ENCODE peak calls at places on chromosomes 3 and 15, in ten cellular contexts. Z is HCT116, R is hepatocyte, J is PC-9, W is GM23338, H is SK-N-SH, M is MM.1S, P is OCI-LY7, Q is PC-3, C is Karpas-422. T is an unnamed sample.

GRCh38 chr3:110149763-110150162 is 812.4 kb upstream of the DPPA4 start:
- DNase-seq in H (no peak), C (no peak), W (no peak), Q (no peak), J (no peak), M (no peak), P (no peak), Z (no peak), R (no peak), T (peak; percentile 8)

GRCh38 chr15:64982472-64982871 is 7.2 kb downstream of the SPG21 start:
- DNase-seq in Z (no peak), H (peak; percentile 40), W (no peak), J (no peak), R (no peak), C (no peak), P (no peak), M (no peak), Q (no peak), T (peak; percentile 48)

GRCh38 chr3:117409256-117409655 is 699.7 kb downstream of the TUSC7 start:
- DNase-seq in H (no peak), M (no peak), C (no peak), W (no peak), Z (no peak), J (no peak), Q (no peak), R (no peak), P (no peak), T (no peak)

GRCh38 chr3:124217542-124217941 is 225.6 kb upstream of the ROPN1 start:
- DNase-seq in J (peak; percentile 39), H (no peak), W (peak; percentile 85), Z (peak; percentile 3), Q (peak; percentile 84), M (peak; percentile 74), R (peak; percentile 89), C (peak; percentile 80), P (peak; percentile 43), T (peak; percentile 80)

GRCh38 chr3:120438971-120439370 is 11.8 kb downstream of the FSTL1 start:
- DNase-seq in Z (no peak), Q (peak; percentile 89), H (no peak), C (no peak), R (peak; percentile 79), W (no peak), P (no peak), J (no peak), M (no peak), T (peak; percentile 85)

GRCh38 chr15:39939487-39940452 is 5.9 kb downstream of the EIF2AK4 start:
- DNase-seq in H (no peak), P (peak; percentile 16), Q (no peak), J (no peak), Z (no peak), M (peak; percentile 28), W (no peak), R (no peak), C (no peak), T (peak; percentile 32)

GRCh38 chr3:35946121-35946856 is 307.0 kb downstream of the ARPP21 start:
- DNase-seq in W (peak; percentile 66), Z (no peak), Q (peak; percentile 68), R (peak; percentile 30), J (no peak), C (peak; percentile 65), M (peak; percentile 13), H (no peak), P (peak; percentile 30), T (peak; percentile 51)

GRCh38 chr15:33789141-33789540 is 179.2 kb upstream of the CHRM5 start:
- DNase-seq in R (peak; percentile 18), J (no peak), C (no peak), Z (no peak), P (no peak), M (no peak), W (no peak), Q (no peak), H (no peak), T (peak; percentile 69)

GRCh38 chr15:56835598-56836275 is 82.7 kb upstream of the TCF12 start:
- DNase-seq in H (peak; percentile 30), Z (no peak), C (peak; percentile 59), W (no peak), M (no peak), P (no peak), R (no peak), J (no peak), Q (no peak), T (peak; percentile 33)

GRCh38 chr3:126389792-126390142 is 4.9 kb upstream of the CFAP100 start:
- DNase-seq in Z (no peak), J (no peak), R (no peak), M (no peak), Q (no peak), W (no peak), H (no peak), C (no peak), P (no peak), T (no peak)
- H3K27ac ChIP-seq in Z (peak overlapping the region; percentile 2), J (no peak overlapping the region), R (no peak overlapping the region), M (no peak overlapping the region), Q (no peak overlapping the region), W (no peak overlapping the region), H (no peak overlapping the region), C (no peak overlapping the region), P (no peak overlapping the region), T (no peak overlapping the region)

DNA sequence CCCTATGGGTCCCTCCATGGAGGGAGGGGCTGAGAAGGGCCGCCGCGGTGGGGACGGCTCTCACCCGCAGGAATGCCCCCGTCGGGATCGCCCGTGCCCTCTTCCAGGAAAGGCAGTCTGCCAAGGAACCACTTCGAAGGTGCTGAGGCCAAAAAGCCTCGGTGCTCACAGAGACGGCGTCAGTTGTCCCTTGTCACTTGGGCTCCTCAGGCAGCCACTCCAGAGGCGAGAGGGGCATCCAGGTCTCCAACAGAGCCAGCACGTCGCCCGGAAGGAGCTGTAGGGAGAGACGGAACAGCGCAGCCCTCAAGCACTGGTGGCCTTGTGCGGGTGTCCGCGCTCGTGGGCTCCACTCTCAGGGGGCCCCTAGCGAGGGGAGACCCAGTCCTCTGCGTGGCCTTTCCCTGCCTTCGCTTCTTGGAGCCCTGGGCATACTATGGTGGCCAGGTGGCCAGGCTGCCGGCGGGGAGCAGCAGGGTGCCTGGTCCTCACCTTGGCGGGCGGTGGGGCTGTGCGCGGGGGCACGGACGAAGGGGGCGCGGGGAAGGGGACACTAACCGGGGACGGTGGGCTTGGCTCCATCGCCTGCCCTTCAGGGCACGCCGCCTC is 994 bp downstream of the MESP1 start:
- DNase-seq in Z (no peak), P (no peak), C (no peak), Q (peak; percentile 27), R (no peak), J (no peak), M (peak; percentile 41), H (no peak), W (no peak), T (no peak)
- H3K9me2 ChIP-seq in Z (no peaks in the 10 kb centered on the region), P (no peaks in the 10 kb centered on the region), C (no peaks in the 10 kb centered on the region), Q (no peaks in the 10 kb centered on the region), R (no peaks in the 10 kb centered on the region), J (no peaks in the 10 kb centered on the region), M (no peaks in the 10 kb centered on the region), H (no peaks in the 10 kb centered on the region), W (no peaks in the 10 kb centered on the region), T (no peaks in the 10 kb centered on the region)

DNA sequence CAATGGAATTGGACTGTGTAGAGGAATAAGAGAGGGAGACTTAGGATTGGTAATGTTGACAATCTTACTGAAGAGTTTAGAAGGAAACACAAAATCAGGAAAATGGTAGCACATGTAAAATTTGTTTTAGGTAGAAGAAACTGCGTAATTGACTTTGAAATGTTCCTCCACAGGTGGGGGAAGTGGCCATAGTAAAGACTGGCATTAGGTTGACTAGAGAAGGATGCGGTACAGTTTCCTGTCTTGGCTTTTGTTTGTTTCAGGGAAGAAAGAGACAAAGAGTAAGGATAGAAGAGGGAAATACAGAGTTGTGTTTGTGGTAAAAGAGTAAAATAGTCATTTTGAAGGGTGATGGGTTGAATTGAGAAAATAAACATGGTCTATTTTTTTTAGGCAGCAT is 253.6 kb upstream of the ZNF717 start:
- DNase-seq in H (no peak), R (no peak), C (no peak), J (no peak), P (no peak), W (peak; percentile 66), M (no peak), Q (no peak), Z (no peak), T (no peak)
- H3K4me3 ChIP-seq in H (no peak overlapping the region), R (no peak overlapping the region), C (no peak overlapping the region), J (no peak overlapping the region), P (no peak overlapping the region), W (no peak overlapping the region), M (no peak overlapping the region), Q (no peak overlapping the region), Z (no peak overlapping the region), T (no peak overlapping the region)

GRCh38 chr15:51625236-51625635 is 2.7 kb upstream of the DMXL2 start:
- DNase-seq in H (no peak), Q (no peak), Z (no peak), M (peak; percentile 53), C (no peak), J (no peak), P (no peak), W (no peak), R (no peak), T (no peak)

GRCh38 chr15:51624022-51624421 is 1.5 kb upstream of the DMXL2 start:
- DNase-seq in Z (no peak), Q (no peak), M (no peak), H (no peak), J (no peak), P (no peak), C (no peak), W (no peak), R (no peak), T (no peak)

GRCh38 chr15:51621917-51622268 is 678 bp downstream of the DMXL2 start:
- DNase-seq in Q (peak; percentile 46), Z (peak; percentile 21), H (peak; percentile 60), C (peak; percentile 45), W (peak; percentile 61), J (peak; percentile 53), M (peak; percentile 60), P (peak; percentile 5), R (peak; percentile 68), T (peak; percentile 83)

GRCh38 chr15:51622269-51623180 is at the start of gene DMXL2:
- DNase-seq in P (peak; percentile 41), H (peak; percentile 95), W (peak; percentile 95), Q (peak; percentile 81), Z (peak; percentile 65), C (peak; percentile 90), M (peak; percentile 78), J (peak; percentile 86), R (peak; percentile 94), T (peak; percentile 91)

DNA sequence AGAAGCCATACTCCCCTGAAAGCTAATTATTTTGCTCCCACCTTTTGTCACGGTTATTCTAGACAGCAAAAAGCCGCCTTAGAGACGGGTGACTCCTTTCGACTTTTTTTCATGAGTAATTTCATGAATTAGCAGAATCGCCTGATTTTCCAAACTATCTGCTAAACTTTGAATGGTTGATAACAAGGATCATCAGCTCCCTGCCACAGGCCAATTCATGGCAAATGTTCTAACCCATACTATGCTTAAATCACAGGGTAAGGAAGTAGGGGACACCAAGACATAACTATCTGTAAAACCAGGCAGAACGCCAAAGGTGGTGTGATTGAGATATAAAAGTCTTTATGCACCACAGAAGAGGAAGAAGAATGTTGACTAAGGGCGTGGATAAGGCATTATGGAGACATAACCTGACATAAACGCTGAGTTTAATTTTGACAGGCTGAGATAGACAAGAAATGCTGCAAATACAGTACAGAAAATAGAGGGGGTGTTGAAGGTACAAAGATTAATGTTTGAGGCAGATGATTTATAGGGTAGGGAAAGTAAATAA is 891 bp upstream of the DMXL2 start:
- DNase-seq in M (no peak), W (no peak), Z (no peak), P (no peak), C (peak; percentile 49), J (peak; percentile 28), Q (peak; percentile 66), H (no peak), R (peak; percentile 16), T (peak; percentile 43)
- H3K27ac ChIP-seq in M (no peak overlapping the region), W (no peak overlapping the region), Z (peak overlapping the region; percentile 91), P (no peak overlapping the region), C (no peak overlapping the region), J (peak overlapping the region; percentile 64), Q (peak overlapping the region; percentile 10), H (no peak overlapping the region), R (peak overlapping the region; percentile 74), T (peak overlapping the region; percentile 5)

GRCh38 chr3:184345678-184346144 is 8.3 kb downstream of the FAM131A start:
- DNase-seq in C (peak; percentile 84), H (peak; percentile 73), R (peak; percentile 89), W (peak; percentile 94), J (peak; percentile 83), Z (peak; percentile 80), P (peak; percentile 44), M (peak; percentile 88), Q (peak; percentile 86), T (peak; percentile 90)
- H3K9me2 ChIP-seq in C (no peaks in the 10 kb centered on the region), H (no peaks in the 10 kb centered on the region), R (no peaks in the 10 kb centered on the region), W (no peaks in the 10 kb centered on the region), J (no peaks in the 10 kb centered on the region), Z (no peaks in the 10 kb centered on the region), P (no peaks in the 10 kb centered on the region), M (no peaks in the 10 kb centered on the region), Q (no peaks in the 10 kb centered on the region), T (no peaks in the 10 kb centered on the region)